ENCODE peak calls at places on chromosome 13, in ten cellular contexts. L is sigmoid colon, D is adrenal gland, S is A549, C is testis, I is heart left ventricle, Y is stomach, K is body of pancreas, U is tibial nerve, G is uterus. V is an unnamed sample.

GRCh38 chr13:50080158-50080855 is 65.1 kb downstream of the KCNRG start:
- DNase-seq in C (peak; percentile 56), K (peak; percentile 11), Y (no peak), G (peak; percentile 34), D (peak; percentile 41), L (peak; percentile 70), I (peak; percentile 29), S (no peak), U (peak; percentile 38), V (peak; percentile 22)

GRCh38 chr13:18628428-18628827 is 553.2 kb downstream of the TUBA3C start:
- DNase-seq in U (no peak), G (no peak), C (peak; percentile 67), D (no peak), K (no peak), Y (no peak), I (no peak), L (no peak), S (no peak), V (no peak)

GRCh38 chr13:30580852-30581502 is 36.7 kb upstream of the USPL1 start:
- DNase-seq in D (peak; percentile 75), U (no peak), Y (no peak), C (no peak), L (no peak), K (peak; percentile 57), I (no peak), S (no peak), G (no peak), V (no peak)

GRCh38 chr13:66506031-66506777 is 723.9 kb downstream of the PCDH9 start:
- DNase-seq in K (no peak), Y (no peak), D (no peak), I (no peak), S (no peak), L (no peak), C (no peak), U (no peak), G (no peak), V (no peak)

GRCh38 chr13:40664100-40665060 is 2.1 kb downstream of the FOXO1 start:
- DNase-seq in U (peak; percentile 66), G (peak; percentile 68), S (peak; percentile 20), L (peak; percentile 83), D (peak; percentile 78), K (peak; percentile 78), C (peak; percentile 83), Y (peak; percentile 82), I (peak; percentile 90), V (peak; percentile 64)

GRCh38 chr13:33874871-33875270 is 56.9 kb downstream of the RFC3 start:
- DNase-seq in G (no peak), U (no peak), S (no peak), C (no peak), D (no peak), K (no peak), L (no peak), Y (no peak), I (no peak), V (no peak)

GRCh38 chr13:23383151-23383550 is 50.4 kb downstream of the SACS start:
- DNase-seq in Y (no peak), K (no peak), D (no peak), U (no peak), I (no peak), S (no peak), C (no peak), G (no peak), L (no peak), V (no peak)

GRCh38 chr13:43061496-43062280 is 38.3 kb downstream of the DNAJC15 start:
- DNase-seq in D (no peak), I (no peak), U (no peak), C (no peak), Y (no peak), K (no peak), S (no peak), L (no peak), G (no peak), V (no peak)

GRCh38 chr13:32017449-32017848 is 14.1 kb upstream of the FRY start:
- DNase-seq in K (no peak), C (no peak), S (no peak), Y (no peak), D (no peak), G (no peak), L (no peak), U (no peak), I (no peak), V (no peak)

GRCh38 chr13:87376081-87376480 is 295.1 kb upstream of the SLITRK5 start:
- DNase-seq in G (no peak), S (no peak), Y (no peak), U (no peak), K (no peak), C (no peak), D (no peak), I (no peak), L (no peak), V (no peak)

GRCh38 chr13:108629353-108629752 is at the start of gene MYO16:
- DNase-seq in I (no peak), U (no peak), G (no peak), K (no peak), D (no peak), S (no peak), L (no peak), Y (no peak), C (no peak), V (no peak)

GRCh38 chr13:110411316-110412105 is 104.4 kb downstream of the COL4A2 start:
- DNase-seq in L (no peak), S (no peak), D (no peak), K (no peak), I (no peak), Y (no peak), G (no peak), C (no peak), U (no peak), V (no peak)

GRCh38 chr13:110410906-110411305 is 103.8 kb downstream of the COL4A2 start:
- DNase-seq in K (no peak), I (no peak), G (no peak), U (no peak), S (no peak), Y (no peak), L (no peak), D (no peak), C (no peak), V (no peak)

GRCh38 chr13:110413311-110414040 is 106.4 kb downstream of the COL4A2 start:
- DNase-seq in I (no peak), D (peak; percentile 50), L (no peak), K (no peak), Y (no peak), S (no peak), U (no peak), C (no peak), G (no peak), V (no peak)

GRCh38 chr13:110414283-110414682 is 107.2 kb downstream of the COL4A2 start:
- DNase-seq in C (no peak), L (no peak), I (no peak), D (no peak), K (no peak), Y (no peak), S (no peak), U (no peak), G (no peak), V (no peak)

GRCh38 chr13:110412132-110412912 is 105.2 kb downstream of the COL4A2 start:
- DNase-seq in Y (peak; percentile 74), L (peak; percentile 98), S (peak; percentile 91), I (peak; percentile 87), G (peak; percentile 96), D (peak; percentile 95), K (peak; percentile 83), C (peak; percentile 90), U (peak; percentile 95), V (peak; percentile 94)
- H3K27ac ChIP-seq in Y (peak overlapping the region; percentile 83), L (peak overlapping the region; percentile 87), S (peak overlapping the region; percentile 92), I (peak overlapping the region; percentile 91), G (peak overlapping the region; percentile 97), D (peak overlapping the region; percentile 47), K (peak overlapping the region; percentile 66), C (peak overlapping the region; percentile 60), U (peak overlapping the region; percentile 54), V (peak overlapping the region; percentile 72)

GRCh38 chr13:57629821-57630235 is 1.7 kb upstream of the PCDH17 start:
- DNase-seq in I (peak; percentile 90), U (peak; percentile 65), C (peak; percentile 95), D (peak; percentile 80), Y (peak; percentile 67), L (peak; percentile 85), G (peak; percentile 74), K (peak; percentile 87), S (no peak), V (peak; percentile 61)
- TF ChIP-seq POLR2A in I (peak; percentile 72), U (peak; percentile 24), C (no peak), D (peak; percentile 82), Y (no peak), L (peak; percentile 48), G (peak; percentile 94), K (peak; percentile 98), S (no peak), V (no peak)

GRCh38 chr13:113001251-113002140 is 32.5 kb downstream of the MCF2L start:
- DNase-seq in K (peak; percentile 75), Y (peak; percentile 68), L (no peak), S (no peak), I (peak; percentile 64), D (no peak), C (peak; percentile 26), G (no peak), U (no peak), V (no peak)

GRCh38 chr13:113000575-113000974 is 31.6 kb downstream of the MCF2L start:
- DNase-seq in G (no peak), L (no peak), I (no peak), U (no peak), K (no peak), S (no peak), Y (no peak), D (no peak), C (no peak), V (no peak)

GRCh38 chr13:113004126-113004525 is 35.1 kb downstream of the MCF2L start:
- DNase-seq in S (no peak), U (no peak), C (no peak), G (no peak), I (no peak), D (no peak), L (no peak), Y (no peak), K (no peak), V (no peak)

GRCh38 chr13:113002206-113002821 is 33.3 kb downstream of the MCF2L start:
- DNase-seq in G (no peak), D (no peak), I (no peak), S (no peak), U (no peak), C (no peak), Y (no peak), K (peak; percentile 35), L (no peak), V (no peak)

DNA sequence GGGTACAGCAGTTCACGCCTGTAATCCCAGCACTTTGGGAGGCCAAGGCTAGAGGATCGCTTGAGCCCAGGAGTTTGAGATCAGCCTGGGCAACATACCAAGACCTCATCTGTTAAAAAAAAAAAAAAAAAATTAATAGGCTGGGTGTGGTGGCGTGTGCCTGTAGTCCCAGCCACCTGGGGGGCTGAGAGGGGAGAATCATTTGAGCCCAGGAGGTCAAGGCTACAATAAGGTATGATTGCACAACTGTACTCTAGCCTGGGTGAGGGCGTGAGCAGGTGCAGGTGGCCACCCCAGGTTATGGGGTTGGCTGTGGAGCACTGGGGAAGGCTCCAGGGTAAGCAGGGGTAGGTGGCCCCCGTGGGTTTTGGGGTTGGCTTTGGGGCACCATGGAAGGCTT is 33.9 kb downstream of the MCF2L start:
- DNase-seq in L (no peak), Y (no peak), S (no peak), I (no peak), U (no peak), K (no peak), D (no peak), G (no peak), C (no peak), V (no peak)
- H3K27ac ChIP-seq in L (no peak overlapping the region), Y (no peak overlapping the region), S (no peak overlapping the region), I (no peak overlapping the region), U (no peak overlapping the region), K (no peak overlapping the region), D (no peak overlapping the region), G (no peak overlapping the region), C (no peak overlapping the region), V (no peak overlapping the region)

GRCh38 chr13:35475960-35476943 is at the start of gene MAB21L1:
- DNase-seq in Y (peak; percentile 38), C (no peak), D (no peak), S (no peak), G (no peak), L (peak; percentile 71), I (peak; percentile 33), K (no peak), U (peak; percentile 77), V (no peak)
- TF ChIP-seq POLR2A in Y (no peak), C (no peak), D (no peak), S (no peak), G (no peak), L (no peak), I (no peak), K (no peak), U (no peak), V (no peak)